ENCODE peak calls at places on chromosomes 2 and 18, in nine cellular contexts. S is tibial nerve; F is aorta; W is fibroblast of the aortic adventitia; Z is lung; D is naive thymus-derived CD4-positive, alpha-beta T cell; L is iPS DF 6.9; M is AG10803; N is mesenchymal stem cell. G is an unnamed sample.

GRCh38 chr2:18898271-18898670 is 308.9 kb upstream of the NT5C1B start:
- DNase-seq in S (no peak), F (no peak), W (peak; percentile 49), Z (no peak), D (no peak), L (no peak), M (no peak), N (no peak), G (no peak)

GRCh38 chr2:53018830-53019425 is 748.7 kb upstream of the CHAC2 start:
- DNase-seq in S (no peak), F (no peak), W (peak; percentile 16), Z (no peak), D (no peak), L (no peak), M (no peak), N (no peak), G (no peak)

GRCh38 chr2:44652701-44653100 is 288.8 kb upstream of the SIX3 start:
- DNase-seq in S (no peak), F (no peak), W (no peak), Z (no peak), D (no peak), L (no peak), M (no peak), N (no peak), G (no peak)

GRCh38 chr2:144111443-144111842 is 408.5 kb downstream of the ZEB2 start:
- DNase-seq in S (no peak), F (no peak), W (peak; percentile 88), Z (no peak), D (no peak), L (no peak), M (peak; percentile 82), N (peak; percentile 81), G (no peak)

GRCh38 chr18:22507055-22507454 is 89.3 kb upstream of the CTAGE1 start:
- DNase-seq in S (no peak), F (no peak), W (no peak), Z (no peak), D (no peak), L (no peak), M (no peak), N (peak; percentile 48), G (no peak)

GRCh38 chr2:54708584-54709340 is 14.7 kb upstream of the EML6 start:
- DNase-seq in S (no peak), F (peak; percentile 76), W (no peak), Z (peak; percentile 46), D (peak; percentile 36), L (no peak), M (peak; percentile 5), N (peak; percentile 24), G (peak; percentile 58)

GRCh38 chr2:177161741-177162440 is 50.7 kb upstream of the HNRNPA3 start:
- DNase-seq in S (no peak), F (no peak), W (peak; percentile 54), Z (no peak), D (peak; percentile 34), L (no peak), M (peak; percentile 50), N (peak; percentile 47), G (no peak)

GRCh38 chr2:196329959-196330358 is 158.6 kb upstream of the STK17B start:
- DNase-seq in S (no peak), F (no peak), W (no peak), Z (no peak), D (no peak), L (no peak), M (no peak), N (no peak), G (no peak)

GRCh38 chr18:13289501-13290205 is 71.1 kb downstream of the LDLRAD4 start:
- DNase-seq in S (no peak), F (no peak), W (no peak), Z (no peak), D (no peak), L (no peak), M (peak; percentile 85), N (no peak), G (no peak)

GRCh38 chr18:45774065-45774521 is 50.1 kb downstream of the SLC14A1 start:
- DNase-seq in S (no peak), F (no peak), W (peak; percentile 79), Z (no peak), D (no peak), L (no peak), M (peak; percentile 63), N (peak; percentile 64), G (no peak)

GRCh38 chr2:25885933-25886332 is 7.6 kb upstream of the ASXL2 start:
- DNase-seq in S (no peak), F (no peak), W (peak; percentile 56), Z (no peak), D (no peak), L (no peak), M (peak; percentile 34), N (peak; percentile 72), G (no peak)

GRCh38 chr2:173966274-173967098 is 1.3 kb upstream of the SP3 start:
- DNase-seq in S (no peak), F (no peak), W (no peak), Z (no peak), D (no peak), L (no peak), M (no peak), N (no peak), G (no peak)

GRCh38 chr2:43311276-43311675 is 84.9 kb upstream of the ZFP36L2 start:
- DNase-seq in S (no peak), F (no peak), W (peak; percentile 94), Z (no peak), D (no peak), L (no peak), M (peak; percentile 87), N (no peak), G (no peak)

GRCh38 chr2:157784169-157784822 is 91.8 kb downstream of the ACVR1 start:
- DNase-seq in S (no peak), F (peak; percentile 88), W (peak; percentile 44), Z (peak; percentile 38), D (peak; percentile 29), L (no peak), M (no peak), N (peak; percentile 58), G (no peak)

GRCh38 chr2:26770986-26771586 is 7.0 kb downstream of the SLC35F6 start:
- DNase-seq in S (peak; percentile 88), F (peak; percentile 84), W (peak; percentile 96), Z (peak; percentile 62), D (peak; percentile 28), L (no peak), M (peak; percentile 83), N (peak; percentile 88), G (peak; percentile 97)

GRCh38 chr18:79394438-79395307 is 1.1 kb upstream of the NFATC1 start:
- DNase-seq in S (peak; percentile 44), F (peak; percentile 87), W (peak; percentile 73), Z (no peak), D (peak; percentile 60), L (no peak), M (peak; percentile 82), N (peak; percentile 88), G (no peak)
- H3K4me3 ChIP-seq in S (peak overlapping the region; percentile 42), F (peak overlapping the region; percentile 34), W (peak overlapping the region; percentile 5), Z (no peak overlapping the region), D (peak overlapping the region; percentile 59), L (peak overlapping the region; percentile 50), M (peak overlapping the region; percentile 5), N (no peak overlapping the region), G (peak overlapping the region; percentile 54)

GRCh38 chr2:128559533-128560515 is 241.2 kb upstream of the HS6ST1 start:
- DNase-seq in S (no peak), F (no peak), W (no peak), Z (peak; percentile 25), D (no peak), L (no peak), M (no peak), N (no peak), G (no peak)
- H3K4me3 ChIP-seq in S (no peak overlapping the region), F (no peak overlapping the region), W (no peak overlapping the region), Z (no peak overlapping the region), D (no peak overlapping the region), L (no peak overlapping the region), M (no peak overlapping the region), N (no peak overlapping the region), G (no peak overlapping the region)

DNA sequence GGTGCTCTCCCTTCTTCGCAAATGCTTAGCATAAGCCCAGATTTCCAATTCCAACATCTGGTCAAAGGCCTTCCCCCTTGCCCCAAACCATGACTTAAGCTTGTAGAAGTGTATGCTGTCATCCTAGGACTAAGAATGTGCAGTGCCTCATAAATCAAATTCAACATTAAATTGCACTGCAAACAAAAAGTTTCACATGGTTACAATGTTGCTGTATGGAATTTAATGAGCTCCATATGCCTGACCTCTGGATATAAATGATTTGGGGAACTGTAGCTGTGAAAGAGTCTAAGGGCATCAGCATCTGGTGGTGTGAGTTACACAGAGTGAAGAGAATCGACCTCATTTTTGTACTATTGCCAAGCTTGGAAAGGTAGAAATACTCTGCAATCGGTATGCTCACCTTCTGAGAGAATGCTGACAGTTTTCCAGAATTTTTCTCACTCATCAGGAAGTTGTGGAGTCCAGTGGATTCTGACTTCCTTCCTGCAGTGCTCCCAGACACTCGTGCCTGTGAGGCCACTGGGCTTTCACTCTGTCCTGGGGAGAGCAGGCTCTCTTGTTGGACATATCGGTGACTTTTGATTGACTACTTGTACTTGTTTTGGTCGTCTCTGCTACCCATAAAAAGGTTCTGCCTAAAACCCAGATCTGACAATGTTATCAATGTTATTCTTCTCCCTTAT is 40.7 kb downstream of the FASTKD2 start:
- DNase-seq in S (no peak), F (no peak), W (peak; percentile 50), Z (no peak), D (no peak), L (no peak), M (peak; percentile 83), N (no peak), G (no peak)
- H3K4me3 ChIP-seq in S (no peak overlapping the region), F (no peak overlapping the region), W (no peak overlapping the region), Z (no peak overlapping the region), D (no peak overlapping the region), L (no peak overlapping the region), M (no peak overlapping the region), N (no peak overlapping the region), G (no peak overlapping the region)

DNA sequence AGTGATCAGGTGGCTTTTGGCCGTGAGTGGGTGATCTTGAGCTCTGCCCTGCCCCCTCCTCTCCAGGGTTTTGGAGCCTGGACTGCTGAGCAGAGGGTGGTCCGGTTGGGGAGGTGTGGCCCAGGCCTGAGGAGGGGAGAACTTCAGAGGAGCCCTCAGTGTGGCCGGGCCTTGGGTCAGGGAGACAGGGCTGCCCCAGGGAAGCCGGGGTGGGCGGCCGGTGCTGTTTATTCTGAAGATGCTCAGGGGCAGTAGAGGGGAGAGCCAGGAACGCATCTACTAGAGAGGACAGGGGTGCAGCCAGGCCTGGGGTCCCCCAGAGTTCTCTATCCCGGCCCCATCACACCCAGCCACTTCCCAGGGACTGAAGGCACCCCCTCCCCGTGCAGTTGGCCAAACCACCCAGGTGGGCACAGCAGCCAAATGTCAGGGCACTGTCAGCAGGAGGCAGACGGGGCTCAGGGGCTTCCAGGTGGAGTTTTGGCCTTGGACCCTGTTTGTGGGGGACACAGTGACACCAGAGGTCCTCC is 971 bp downstream of the ERFE start:
- DNase-seq in S (no peak), F (peak; percentile 75), W (no peak), Z (no peak), D (no peak), L (no peak), M (no peak), N (no peak), G (no peak)
- H3K4me3 ChIP-seq in S (no peak overlapping the region), F (no peak overlapping the region), W (no peak overlapping the region), Z (no peak overlapping the region), D (no peak overlapping the region), L (no peak overlapping the region), M (peak overlapping the region; percentile 41), N (peak overlapping the region; percentile 72), G (no peak overlapping the region)